ENCODE peak calls at places on chromosome 6, in five cellular contexts. H is cardiac septum, I is H54, L is T-helper 2 cell, C is ascending aorta. U is an unnamed sample.

GRCh38 chr6:121531658-121532167 is 96.3 kb downstream of the GJA1 start:
- DNase-seq in H (no peak), I (no peak), L (no peak), C (no peak), U (no peak)

GRCh38 chr6:12608016-12608860 is 108.3 kb upstream of the PHACTR1 start:
- DNase-seq in H (no peak), I (no peak), L (peak), C (no peak), U (no peak)

GRCh38 chr6:107736713-107737396 is 87.3 kb downstream of the SCML4 start:
- DNase-seq in H (no peak), I (no peak), L (peak), C (no peak), U (no peak)

GRCh38 chr6:118705799-118706481 is 54.5 kb upstream of the CEP85L start:
- DNase-seq in H (no peak), I (no peak), L (peak), C (no peak), U (no peak)

GRCh38 chr6:129853996-129854711 is 7.0 kb downstream of the TMEM244 start:
- DNase-seq in H (no peak), I (no peak), L (no peak), C (no peak), U (no peak)

GRCh38 chr6:52877168-52877567 is 32.3 kb downstream of the GSTA3 start:
- DNase-seq in H (no peak), I (peak), L (no peak), C (no peak), U (no peak)

GRCh38 chr6:86937219-86938079 is at the start of gene HTR1E:
- DNase-seq in H (no peak), I (peak), L (no peak), C (no peak), U (no peak)

GRCh38 chr6:108951351-108951953 is 103.2 kb downstream of the ARMC2 start:
- DNase-seq in H (no peak), I (no peak), L (no peak), C (no peak), U (no peak)

GRCh38 chr6:132236744-132237143 is 164.5 kb downstream of the MOXD1 start:
- DNase-seq in H (no peak), I (no peak), L (no peak), C (no peak), U (no peak)

GRCh38 chr6:80437186-80437585 is 330.7 kb downstream of the BCKDHB start:
- DNase-seq in H (no peak), I (no peak), L (no peak), C (no peak), U (no peak)

GRCh38 chr6:87093651-87094050 is 1.3 kb downstream of the CGA start:
- DNase-seq in H (no peak), I (no peak), L (no peak), C (no peak), U (no peak)

GRCh38 chr6:168417660-168418059 is 23.3 kb upstream of the SMOC2 start:
- DNase-seq in H (no peak), I (no peak), L (no peak), C (no peak), U (peak)

U was measured in coronary artery.